ENCODE peak calls at places on chromosomes 7 and 10, in nine cellular contexts. One of them, this sample, is unnamed.

GRCh38 chr10:103884681-103885139 is 29.3 kb upstream of the SH3PXD2A start:
- DNase-seq in CD8-positive, alpha-beta T cell: no peak
- DNase-seq in bronchial epithelial cell: peak
- DNase-seq in mucosa of descending colon: no peak
- DNase-seq in OCI-LY7: peak
- DNase-seq in dorsolateral prefrontal cortex: no peak
- DNase-seq in tibial artery: no peak
- DNase-seq in lower lobe of right lung: no peak
- DNase-seq in endothelial cell of umbilical vein: peak
- DNase-seq in this sample: peak

GRCh38 chr7:71896535-71896934 is 515.6 kb downstream of the CALN1 start:
- DNase-seq in CD8-positive, alpha-beta T cell: no peak
- DNase-seq in bronchial epithelial cell: no peak
- DNase-seq in mucosa of descending colon: no peak
- DNase-seq in OCI-LY7: no peak
- DNase-seq in dorsolateral prefrontal cortex: no peak
- DNase-seq in tibial artery: no peak
- DNase-seq in lower lobe of right lung: no peak
- DNase-seq in endothelial cell of umbilical vein: no peak
- DNase-seq in this sample: no peak

GRCh38 chr10:104485632-104486031 is 132.0 kb downstream of the CFAP58 start:
- DNase-seq in CD8-positive, alpha-beta T cell: no peak
- DNase-seq in bronchial epithelial cell: no peak
- DNase-seq in mucosa of descending colon: no peak
- DNase-seq in OCI-LY7: no peak
- DNase-seq in dorsolateral prefrontal cortex: no peak
- DNase-seq in tibial artery: no peak
- DNase-seq in lower lobe of right lung: no peak
- DNase-seq in endothelial cell of umbilical vein: no peak
- DNase-seq in this sample: no peak

GRCh38 chr7:105402221-105403095 is 13.7 kb upstream of the SRPK2 start:
- DNase-seq in CD8-positive, alpha-beta T cell: no peak
- DNase-seq in bronchial epithelial cell: no peak
- DNase-seq in mucosa of descending colon: no peak
- DNase-seq in OCI-LY7: no peak
- DNase-seq in dorsolateral prefrontal cortex: no peak
- DNase-seq in tibial artery: no peak
- DNase-seq in lower lobe of right lung: no peak
- DNase-seq in endothelial cell of umbilical vein: no peak
- DNase-seq in this sample: no peak

GRCh38 chr7:27235387-27236052 is 7.1 kb upstream of the EVX1 start:
- DNase-seq in CD8-positive, alpha-beta T cell: no peak
- DNase-seq in bronchial epithelial cell: peak
- DNase-seq in mucosa of descending colon: peak
- DNase-seq in OCI-LY7: no peak
- DNase-seq in dorsolateral prefrontal cortex: no peak
- DNase-seq in tibial artery: no peak
- DNase-seq in lower lobe of right lung: no peak
- DNase-seq in endothelial cell of umbilical vein: no peak
- DNase-seq in this sample: no peak

GRCh38 chr10:112967200-112967599 is 17.2 kb downstream of the TCF7L2 start:
- DNase-seq in CD8-positive, alpha-beta T cell: no peak
- DNase-seq in bronchial epithelial cell: peak
- DNase-seq in mucosa of descending colon: no peak
- DNase-seq in OCI-LY7: no peak
- DNase-seq in dorsolateral prefrontal cortex: no peak
- DNase-seq in tibial artery: no peak
- DNase-seq in lower lobe of right lung: no peak
- DNase-seq in endothelial cell of umbilical vein: peak
- DNase-seq in this sample: no peak

GRCh38 chr10:74206727-74207126 is 55.7 kb downstream of the ADK start:
- DNase-seq in CD8-positive, alpha-beta T cell: no peak
- DNase-seq in bronchial epithelial cell: peak
- DNase-seq in mucosa of descending colon: peak
- DNase-seq in OCI-LY7: no peak
- DNase-seq in dorsolateral prefrontal cortex: no peak
- DNase-seq in tibial artery: no peak
- DNase-seq in lower lobe of right lung: no peak
- DNase-seq in endothelial cell of umbilical vein: no peak
- DNase-seq in this sample: peak

GRCh38 chr10:91536101-91536500 is 96.8 kb downstream of the PPP1R3C start:
- DNase-seq in CD8-positive, alpha-beta T cell: no peak
- DNase-seq in bronchial epithelial cell: no peak
- DNase-seq in mucosa of descending colon: no peak
- DNase-seq in OCI-LY7: no peak
- DNase-seq in dorsolateral prefrontal cortex: no peak
- DNase-seq in tibial artery: no peak
- DNase-seq in lower lobe of right lung: no peak
- DNase-seq in endothelial cell of umbilical vein: no peak
- DNase-seq in this sample: no peak

GRCh38 chr7:154794147-154794780 is 208.7 kb downstream of the PAXIP1 start:
- DNase-seq in CD8-positive, alpha-beta T cell: no peak
- DNase-seq in bronchial epithelial cell: no peak
- DNase-seq in mucosa of descending colon: peak
- DNase-seq in OCI-LY7: no peak
- DNase-seq in dorsolateral prefrontal cortex: no peak
- DNase-seq in tibial artery: no peak
- DNase-seq in lower lobe of right lung: no peak
- DNase-seq in endothelial cell of umbilical vein: no peak
- DNase-seq in this sample: no peak
- TF ChIP-seq CTCF in CD8-positive, alpha-beta T cell: no peak
- TF ChIP-seq CTCF in bronchial epithelial cell: peak
- TF ChIP-seq CTCF in mucosa of descending colon: peak
- TF ChIP-seq CTCF in OCI-LY7: no peak
- TF ChIP-seq CTCF in dorsolateral prefrontal cortex: no peak
- TF ChIP-seq CTCF in tibial artery: no peak
- TF ChIP-seq CTCF in lower lobe of right lung: peak
- TF ChIP-seq CTCF in endothelial cell of umbilical vein: no peak
- TF ChIP-seq CTCF in this sample: peak

GRCh38 chr10:86663046-86663345 is 5.3 kb upstream of the LDB3 start:
- DNase-seq in CD8-positive, alpha-beta T cell: no peak
- DNase-seq in bronchial epithelial cell: no peak
- DNase-seq in mucosa of descending colon: peak
- DNase-seq in OCI-LY7: no peak
- DNase-seq in dorsolateral prefrontal cortex: no peak
- DNase-seq in tibial artery: peak
- DNase-seq in lower lobe of right lung: peak
- DNase-seq in endothelial cell of umbilical vein: no peak
- DNase-seq in this sample: no peak
- H3K4me3 ChIP-seq in CD8-positive, alpha-beta T cell: no peak
- H3K4me3 ChIP-seq in bronchial epithelial cell: no peak
- H3K4me3 ChIP-seq in mucosa of descending colon: no peak
- H3K4me3 ChIP-seq in OCI-LY7: no peak
- H3K4me3 ChIP-seq in dorsolateral prefrontal cortex: no peak
- H3K4me3 ChIP-seq in tibial artery: no peak
- H3K4me3 ChIP-seq in lower lobe of right lung: no peak
- H3K4me3 ChIP-seq in endothelial cell of umbilical vein: no peak
- H3K4me3 ChIP-seq in this sample: no peak

DNA sequence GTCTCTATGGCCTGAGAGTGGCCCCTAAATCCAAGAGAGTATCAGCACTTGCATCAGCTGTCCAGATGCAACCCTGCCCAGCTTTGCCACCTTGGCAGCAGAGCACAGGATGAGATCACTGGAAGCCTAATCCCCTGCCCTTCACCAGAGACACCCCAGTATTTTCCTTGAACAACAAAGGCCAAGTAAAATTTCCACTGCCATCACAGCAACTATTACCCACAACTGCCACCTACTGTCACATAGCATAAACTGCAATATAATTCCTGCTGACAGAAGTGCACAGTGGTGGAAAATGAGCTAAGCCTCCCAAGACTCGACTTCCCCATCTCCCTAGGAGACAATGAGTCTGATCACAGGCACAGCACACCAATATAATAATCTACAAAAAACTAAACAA is 462.8 kb upstream of the ZWINT start:
- DNase-seq in CD8-positive, alpha-beta T cell: no peak
- DNase-seq in bronchial epithelial cell: peak
- DNase-seq in mucosa of descending colon: no peak
- DNase-seq in OCI-LY7: peak
- DNase-seq in dorsolateral prefrontal cortex: no peak
- DNase-seq in tibial artery: no peak
- DNase-seq in lower lobe of right lung: no peak
- DNase-seq in endothelial cell of umbilical vein: no peak
- DNase-seq in this sample: no peak
- TF ChIP-seq CTCF in CD8-positive, alpha-beta T cell: no peak
- TF ChIP-seq CTCF in bronchial epithelial cell: peak
- TF ChIP-seq CTCF in mucosa of descending colon: no peak
- TF ChIP-seq CTCF in OCI-LY7: peak
- TF ChIP-seq CTCF in dorsolateral prefrontal cortex: peak
- TF ChIP-seq CTCF in tibial artery: no peak
- TF ChIP-seq CTCF in lower lobe of right lung: no peak
- TF ChIP-seq CTCF in endothelial cell of umbilical vein: no peak
- TF ChIP-seq CTCF in this sample: peak

DNA sequence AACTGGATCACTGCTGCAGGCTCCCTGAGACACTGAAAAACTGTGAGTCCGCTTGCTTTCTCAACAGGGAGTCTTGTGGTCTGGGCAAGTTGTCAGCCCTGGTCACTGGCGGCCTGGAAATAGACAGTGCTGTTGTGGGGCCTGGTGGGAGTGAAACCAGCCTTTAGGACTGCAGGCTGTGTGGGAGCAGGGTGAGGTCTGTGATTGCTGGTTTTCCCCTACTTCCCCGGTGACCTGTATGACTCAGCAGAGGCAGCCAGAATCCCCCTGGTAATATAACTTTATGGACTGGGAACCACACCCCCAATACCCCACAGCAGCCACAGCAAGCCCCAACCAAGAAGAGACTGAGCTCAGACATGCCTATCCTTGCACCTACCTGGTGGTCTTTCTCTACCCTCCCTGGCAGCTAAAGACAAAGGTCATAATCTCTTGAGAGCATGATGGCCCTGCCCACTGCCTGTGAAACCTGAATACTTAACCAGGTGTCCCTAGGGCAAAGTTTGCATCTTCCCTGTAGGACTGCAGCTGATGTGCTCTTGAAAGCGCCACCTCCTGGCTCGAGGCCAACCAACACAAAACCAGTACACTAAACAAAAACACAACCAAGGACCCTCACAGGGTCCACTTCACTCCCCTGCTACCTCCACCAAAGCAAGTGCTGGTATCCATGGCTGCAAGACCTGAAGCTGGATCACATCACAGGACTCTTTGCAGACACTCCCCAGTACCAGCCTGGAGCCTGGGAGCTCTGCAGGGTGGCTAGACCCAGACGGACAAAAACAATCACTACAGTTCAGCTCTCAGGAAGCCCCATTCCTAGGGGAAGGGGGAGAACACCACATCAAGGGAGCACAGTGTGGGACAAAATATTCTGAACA is 7.2 kb upstream of the ADAM22 start:
- DNase-seq in CD8-positive, alpha-beta T cell: no peak
- DNase-seq in bronchial epithelial cell: no peak
- DNase-seq in mucosa of descending colon: peak
- DNase-seq in OCI-LY7: peak
- DNase-seq in dorsolateral prefrontal cortex: no peak
- DNase-seq in tibial artery: no peak
- DNase-seq in lower lobe of right lung: no peak
- DNase-seq in endothelial cell of umbilical vein: no peak
- DNase-seq in this sample: no peak
- H3K4me3 ChIP-seq in CD8-positive, alpha-beta T cell: no peak
- H3K4me3 ChIP-seq in bronchial epithelial cell: no peak
- H3K4me3 ChIP-seq in mucosa of descending colon: no peak
- H3K4me3 ChIP-seq in OCI-LY7: no peak
- H3K4me3 ChIP-seq in dorsolateral prefrontal cortex: no peak
- H3K4me3 ChIP-seq in tibial artery: no peak
- H3K4me3 ChIP-seq in lower lobe of right lung: no peak
- H3K4me3 ChIP-seq in endothelial cell of umbilical vein: no peak
- H3K4me3 ChIP-seq in this sample: no peak

GRCh38 chr10:89683911-89684310 is 17.5 kb upstream of the KIF20B start:
- DNase-seq in CD8-positive, alpha-beta T cell: no peak
- DNase-seq in bronchial epithelial cell: no peak
- DNase-seq in mucosa of descending colon: no peak
- DNase-seq in OCI-LY7: no peak
- DNase-seq in dorsolateral prefrontal cortex: no peak
- DNase-seq in tibial artery: no peak
- DNase-seq in lower lobe of right lung: no peak
- DNase-seq in endothelial cell of umbilical vein: no peak
- DNase-seq in this sample: no peak

GRCh38 chr10:89679986-89680385 is 21.4 kb upstream of the KIF20B start:
- DNase-seq in CD8-positive, alpha-beta T cell: no peak
- DNase-seq in bronchial epithelial cell: no peak
- DNase-seq in mucosa of descending colon: no peak
- DNase-seq in OCI-LY7: no peak
- DNase-seq in dorsolateral prefrontal cortex: no peak
- DNase-seq in tibial artery: no peak
- DNase-seq in lower lobe of right lung: no peak
- DNase-seq in endothelial cell of umbilical vein: no peak
- DNase-seq in this sample: no peak

GRCh38 chr10:89690027-89690426 is 11.4 kb upstream of the KIF20B start:
- DNase-seq in CD8-positive, alpha-beta T cell: no peak
- DNase-seq in bronchial epithelial cell: no peak
- DNase-seq in mucosa of descending colon: no peak
- DNase-seq in OCI-LY7: no peak
- DNase-seq in dorsolateral prefrontal cortex: no peak
- DNase-seq in tibial artery: no peak
- DNase-seq in lower lobe of right lung: no peak
- DNase-seq in endothelial cell of umbilical vein: no peak
- DNase-seq in this sample: no peak

GRCh38 chr10:89684604-89685003 is 16.8 kb upstream of the KIF20B start:
- DNase-seq in CD8-positive, alpha-beta T cell: no peak
- DNase-seq in bronchial epithelial cell: peak
- DNase-seq in mucosa of descending colon: no peak
- DNase-seq in OCI-LY7: no peak
- DNase-seq in dorsolateral prefrontal cortex: no peak
- DNase-seq in tibial artery: no peak
- DNase-seq in lower lobe of right lung: no peak
- DNase-seq in endothelial cell of umbilical vein: no peak
- DNase-seq in this sample: no peak

GRCh38 chr10:89685932-89686331 is 15.5 kb upstream of the KIF20B start:
- DNase-seq in CD8-positive, alpha-beta T cell: no peak
- DNase-seq in bronchial epithelial cell: no peak
- DNase-seq in mucosa of descending colon: no peak
- DNase-seq in OCI-LY7: no peak
- DNase-seq in dorsolateral prefrontal cortex: no peak
- DNase-seq in tibial artery: no peak
- DNase-seq in lower lobe of right lung: no peak
- DNase-seq in endothelial cell of umbilical vein: no peak
- DNase-seq in this sample: no peak
- TF ChIP-seq CTCF in CD8-positive, alpha-beta T cell: no peak
- TF ChIP-seq CTCF in bronchial epithelial cell: no peak
- TF ChIP-seq CTCF in mucosa of descending colon: no peak
- TF ChIP-seq CTCF in OCI-LY7: no peak
- TF ChIP-seq CTCF in dorsolateral prefrontal cortex: no peak
- TF ChIP-seq CTCF in tibial artery: no peak
- TF ChIP-seq CTCF in lower lobe of right lung: no peak
- TF ChIP-seq CTCF in endothelial cell of umbilical vein: no peak
- TF ChIP-seq CTCF in this sample: no peak

DNA sequence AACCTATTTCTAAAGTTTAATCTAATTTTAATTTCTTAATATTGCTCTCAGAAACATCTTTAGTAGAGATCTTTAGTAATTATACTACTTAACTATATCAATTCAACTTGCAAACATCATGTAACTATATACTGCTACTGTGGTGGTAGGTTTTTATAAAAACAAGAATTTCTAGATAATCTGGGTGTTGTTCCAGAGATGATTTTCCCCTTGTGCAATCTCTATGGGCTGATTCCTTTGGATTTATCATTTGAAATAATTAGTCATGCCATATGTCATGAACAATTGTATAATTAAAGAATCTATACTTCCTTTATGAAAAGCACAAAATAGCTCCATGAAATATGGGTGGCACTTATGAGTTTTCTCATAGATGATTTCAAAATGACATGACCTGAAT is 23.9 kb upstream of the CDK13 start:
- DNase-seq in CD8-positive, alpha-beta T cell: no peak
- DNase-seq in bronchial epithelial cell: peak
- DNase-seq in mucosa of descending colon: no peak
- DNase-seq in OCI-LY7: no peak
- DNase-seq in dorsolateral prefrontal cortex: no peak
- DNase-seq in tibial artery: no peak
- DNase-seq in lower lobe of right lung: no peak
- DNase-seq in endothelial cell of umbilical vein: no peak
- DNase-seq in this sample: no peak
- H3K4me3 ChIP-seq in CD8-positive, alpha-beta T cell: no peak
- H3K4me3 ChIP-seq in bronchial epithelial cell: no peak
- H3K4me3 ChIP-seq in mucosa of descending colon: no peak
- H3K4me3 ChIP-seq in OCI-LY7: no peak
- H3K4me3 ChIP-seq in dorsolateral prefrontal cortex: no peak
- H3K4me3 ChIP-seq in tibial artery: no peak
- H3K4me3 ChIP-seq in lower lobe of right lung: no peak
- H3K4me3 ChIP-seq in endothelial cell of umbilical vein: no peak
- H3K4me3 ChIP-seq in this sample: no peak

This sample was measured in LNCaP clone FGC.